ENCODE peak calls at places on chromosomes 5 and 9, in six cellular contexts. D is adrenal gland, O is A549, L is transverse colon, J is tibial nerve, T is heart left ventricle. I is an unnamed sample.

GRCh38 chr9:34701769-34702736 is 7.9 kb downstream of the CCL21 start:
- DNase-seq in J (peak; percentile 90), L (peak; percentile 91), T (peak; percentile 86), D (peak; percentile 94), O (peak; percentile 90), I (peak; percentile 91)

GRCh38 chr5:136004436-136004835 is 24.4 kb upstream of the TGFBI start:
- DNase-seq in T (no peak), J (no peak), O (no peak), D (no peak), L (no peak), I (no peak)

GRCh38 chr9:121736964-121737462 is 85.6 kb downstream of the DAB2IP start:
- DNase-seq in T (peak; percentile 49), L (peak; percentile 89), J (peak; percentile 45), O (peak; percentile 41), D (peak; percentile 83), I (no peak)

GRCh38 chr9:95989304-95989703 is 113.8 kb downstream of the ERCC6L2 start:
- DNase-seq in J (no peak), D (no peak), L (no peak), O (no peak), T (no peak), I (no peak)

GRCh38 chr5:31962928-31963327 is 211.2 kb downstream of the GOLPH3 start:
- DNase-seq in O (no peak), T (no peak), J (no peak), D (no peak), L (no peak), I (no peak)

GRCh38 chr9:95182854-95183563 is 134.5 kb downstream of the FANCC start:
- DNase-seq in O (no peak), T (no peak), J (peak; percentile 39), D (peak; percentile 62), L (no peak), I (no peak)

GRCh38 chr9:106535439-106535838 is 327.5 kb upstream of the ZNF462 start:
- DNase-seq in L (no peak), T (no peak), O (no peak), D (no peak), J (no peak), I (no peak)

GRCh38 chr9:100190339-100190738 is 91.3 kb downstream of the INVS start:
- DNase-seq in D (no peak), L (no peak), J (no peak), O (no peak), T (no peak), I (no peak)

GRCh38 chr5:36059571-36060515 is 6.8 kb downstream of the UGT3A2 start:
- DNase-seq in D (no peak), L (no peak), O (no peak), J (no peak), T (no peak), I (no peak)

GRCh38 chr9:130156672-130157071 is 15.5 kb upstream of the NCS1 start:
- DNase-seq in L (no peak), D (peak; percentile 84), J (no peak), O (no peak), T (no peak), I (no peak)

GRCh38 chr5:139435676-139436075 is 3.6 kb downstream of the DNAJC18 start:
- DNase-seq in L (no peak), J (no peak), T (no peak), O (no peak), D (peak; percentile 44), I (no peak)

GRCh38 chr9:111483419-111483861 is 743 bp downstream of the ECPAS start:
- DNase-seq in J (no peak), D (no peak), L (peak; percentile 47), T (peak; percentile 60), O (no peak), I (peak; percentile 57)

GRCh38 chr5:96702503-96703383 is 40.6 kb downstream of the CAST start:
- DNase-seq in J (peak; percentile 87), L (peak; percentile 94), T (peak; percentile 95), O (peak; percentile 94), D (peak; percentile 99), I (peak; percentile 95)

GRCh38 chr9:26667882-26668281 is 224.7 kb downstream of the CAAP1 start:
- DNase-seq in J (no peak), D (no peak), T (no peak), O (no peak), L (no peak), I (no peak)

GRCh38 chr9:124652203-124652992 is 118.7 kb downstream of the NR6A1 start:
- DNase-seq in D (peak; percentile 71), T (peak; percentile 28), L (no peak), J (no peak), O (peak; percentile 48), I (no peak)

GRCh38 chr5:173885481-173886010 is 2.6 kb upstream of the CPEB4 start:
- DNase-seq in J (no peak), L (peak; percentile 68), T (no peak), D (no peak), O (no peak), I (no peak)

GRCh38 chr9:136538599-136539426 is 7.0 kb downstream of the NOTCH1 start:
- DNase-seq in D (no peak), J (no peak), T (peak; percentile 70), O (no peak), L (peak; percentile 62), I (no peak)

GRCh38 chr5:142561486-142562097 is 124.3 kb downstream of the FGF1 start:
- DNase-seq in L (no peak), D (no peak), J (no peak), O (no peak), T (no peak), I (no peak)

GRCh38 chr9:113593682-113594281 is 130.3 kb downstream of the RGS3 start:
- DNase-seq in O (peak; percentile 93), J (peak; percentile 73), L (peak; percentile 76), D (peak; percentile 99), T (peak; percentile 96), I (peak; percentile 84)

DNA sequence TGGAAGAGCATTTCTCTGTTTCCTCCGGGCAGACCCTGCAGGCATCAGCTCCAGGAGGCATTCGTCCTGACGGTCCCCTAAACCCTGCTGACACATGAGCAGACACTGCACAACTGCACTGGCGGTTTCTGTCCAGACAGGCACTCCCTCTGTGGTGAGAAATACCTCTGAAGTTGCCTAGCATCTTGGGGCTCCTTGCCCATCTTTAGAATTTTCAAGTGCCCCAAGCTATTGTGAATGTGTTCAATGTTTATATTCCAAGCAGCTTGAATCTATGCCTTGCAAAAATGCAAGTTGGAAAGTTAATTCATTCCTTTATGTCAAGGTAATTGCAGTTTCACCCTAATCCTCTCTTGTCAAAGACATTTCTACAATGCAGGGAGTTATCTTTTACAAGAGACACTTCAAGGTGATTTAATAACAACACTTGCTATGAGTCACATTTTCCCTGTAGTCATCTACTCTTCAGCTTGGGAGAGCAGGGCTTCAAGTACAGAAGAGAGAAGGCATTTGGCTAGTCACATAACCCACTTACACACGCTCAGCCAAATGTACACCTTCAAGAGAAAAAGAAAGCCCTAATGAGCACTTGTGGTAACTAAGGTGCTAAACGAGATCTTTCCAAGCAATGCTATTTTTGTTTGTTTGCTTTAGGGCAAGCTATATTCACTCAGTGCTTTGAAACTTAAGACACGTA is 302.5 kb downstream of the MLLT3 start:
- DNase-seq in D (no peak), O (no peak), J (no peak), T (no peak), L (no peak), I (no peak)
- H3K27ac ChIP-seq in D (no peak overlapping the region), O (no peak overlapping the region), J (no peak overlapping the region), T (no peak overlapping the region), L (no peak overlapping the region), I (no peak overlapping the region)

GRCh38 chr5:57103317-57103907 is 70.4 kb upstream of the GPBP1 start:
- DNase-seq in T (no peak), L (no peak), D (no peak), J (no peak), O (no peak), I (no peak)
- TF ChIP-seq CTCF in T (no peak), L (no peak), D (no peak), J (no peak), O (no peak), I (no peak)

GRCh38 chr5:146797683-146798082 is 80.9 kb downstream of the PPP2R2B start:
- DNase-seq in J (no peak), L (no peak), D (no peak), T (no peak), O (no peak), I (no peak)

GRCh38 chr5:146796911-146797310 is 81.6 kb downstream of the PPP2R2B start:
- DNase-seq in D (no peak), L (no peak), J (no peak), T (no peak), O (no peak), I (no peak)

GRCh38 chr5:146793709-146794108 is 84.8 kb downstream of the PPP2R2B start:
- DNase-seq in J (no peak), L (no peak), T (no peak), D (no peak), O (no peak), I (no peak)

GRCh38 chr5:146794326-146795029 is 84.1 kb downstream of the PPP2R2B start:
- DNase-seq in J (no peak), T (no peak), D (no peak), O (no peak), L (no peak), I (no peak)

GRCh38 chr5:146796144-146796543 is 82.4 kb downstream of the PPP2R2B start:
- DNase-seq in T (no peak), O (no peak), D (no peak), J (no peak), L (no peak), I (no peak)
- TF ChIP-seq POLR2A in T (no peak), O (no peak), D (no peak), J (no peak), L (no peak), I (no peak)

GRCh38 chr5:124742983-124743533 is 3.4 kb downstream of the ZNF608 start:
- DNase-seq in L (peak; percentile 42), T (peak; percentile 40), D (peak; percentile 72), J (no peak), O (no peak), I (peak; percentile 43)

GRCh38 chr5:124740991-124741583 is 5.4 kb downstream of the ZNF608 start:
- DNase-seq in O (no peak), D (no peak), T (no peak), J (no peak), L (no peak), I (no peak)

GRCh38 chr5:124742521-124742920 is 3.9 kb downstream of the ZNF608 start:
- DNase-seq in D (no peak), L (no peak), T (no peak), O (no peak), J (no peak), I (no peak)

GRCh38 chr5:124743534-124744169 is 2.8 kb downstream of the ZNF608 start:
- DNase-seq in L (peak; percentile 59), T (no peak), O (no peak), J (no peak), D (no peak), I (no peak)

DNA sequence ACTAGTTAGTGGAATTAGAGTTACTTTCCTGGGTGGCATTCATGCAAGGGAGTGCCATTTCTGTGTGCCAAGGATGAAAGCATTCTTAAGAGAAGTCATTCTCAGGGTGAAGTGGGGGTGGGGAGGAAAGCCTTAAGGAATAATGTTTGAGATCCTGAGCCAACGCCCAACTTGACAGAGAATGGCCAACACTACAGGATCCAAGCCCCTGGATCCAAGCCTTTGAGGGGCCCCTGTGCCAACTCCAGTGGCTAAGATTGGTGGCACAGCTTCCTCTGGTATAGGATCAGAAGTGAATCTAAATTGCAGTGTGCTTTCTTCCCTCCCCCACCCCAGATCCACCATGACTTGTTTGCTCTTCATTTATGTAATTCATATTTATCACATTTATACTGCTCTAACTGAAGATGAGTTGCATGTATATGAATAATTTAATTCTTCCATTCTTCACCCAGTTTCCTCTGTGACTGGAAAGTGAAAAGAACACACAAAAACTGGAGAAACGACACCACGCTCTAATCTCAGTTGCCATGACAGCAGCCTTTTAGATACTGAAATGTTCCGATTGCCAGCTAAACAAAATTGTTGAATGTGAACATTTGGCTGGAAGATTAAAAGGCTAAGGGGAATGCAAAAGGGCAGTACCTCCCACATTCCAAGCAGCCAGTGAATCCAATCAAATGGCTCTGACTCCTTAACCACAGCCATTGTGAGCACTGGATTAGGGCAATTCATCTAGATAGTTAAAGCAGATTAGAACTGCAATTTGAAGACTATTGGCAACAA is 4.5 kb downstream of the ZNF608 start:
- DNase-seq in D (peak; percentile 71), L (peak; percentile 42), O (no peak), T (no peak), J (no peak), I (no peak)
- H3K27ac ChIP-seq in D (peak overlapping the region; percentile 51), L (peak overlapping the region; percentile 98), O (no peak overlapping the region), T (peak overlapping the region; percentile 96), J (peak overlapping the region; percentile 98), I (no peak overlapping the region)

I was measured in ovary.